ENCODE peak calls at places on chromosomes 12 and 14, in seven cellular contexts. One of them, this sample, is unnamed.

GRCh38 chr12:41190360-41190759 is 2.2 kb downstream of the PDZRN4 start:
- DNase-seq in right lobe of liver: no peak
- DNase-seq in prostate gland: no peak
- DNase-seq in uterus: no peak
- DNase-seq in heart left ventricle: no peak
- DNase-seq in ovary: peak
- DNase-seq in sigmoid colon: peak
- DNase-seq in this sample: no peak

GRCh38 chr12:16605666-16606116 is 271 bp downstream of the LMO3 start:
- DNase-seq in right lobe of liver: no peak
- DNase-seq in prostate gland: no peak
- DNase-seq in heart left ventricle: no peak
- DNase-seq in ovary: no peak
- DNase-seq in sigmoid colon: peak
- DNase-seq in uterus: peak
- DNase-seq in this sample: no peak

GRCh38 chr14:101520621-101521305 is 40.5 kb upstream of the DIO3 start:
- DNase-seq in heart left ventricle: no peak
- DNase-seq in uterus: peak
- DNase-seq in prostate gland: no peak
- DNase-seq in right lobe of liver: no peak
- DNase-seq in sigmoid colon: peak
- DNase-seq in ovary: peak
- DNase-seq in this sample: no peak

GRCh38 chr14:61322799-61323290 is 1.5 kb downstream of the PRKCH start:
- DNase-seq in right lobe of liver: no peak
- DNase-seq in prostate gland: peak
- DNase-seq in ovary: no peak
- DNase-seq in heart left ventricle: no peak
- DNase-seq in uterus: no peak
- DNase-seq in sigmoid colon: no peak
- DNase-seq in this sample: no peak

GRCh38 chr12:81147286-81147919 is 69.5 kb downstream of the ACSS3 start:
- DNase-seq in right lobe of liver: no peak
- DNase-seq in ovary: no peak
- DNase-seq in uterus: no peak
- DNase-seq in heart left ventricle: no peak
- DNase-seq in prostate gland: no peak
- DNase-seq in sigmoid colon: no peak
- DNase-seq in this sample: no peak

GRCh38 chr14:58533417-58533816 is 104.3 kb upstream of the DACT1 start:
- DNase-seq in ovary: no peak
- DNase-seq in prostate gland: no peak
- DNase-seq in heart left ventricle: no peak
- DNase-seq in sigmoid colon: no peak
- DNase-seq in right lobe of liver: no peak
- DNase-seq in uterus: no peak
- DNase-seq in this sample: no peak

GRCh38 chr14:64422006-64422405 is 33.9 kb downstream of the MTHFD1 start:
- DNase-seq in sigmoid colon: no peak
- DNase-seq in heart left ventricle: no peak
- DNase-seq in prostate gland: no peak
- DNase-seq in ovary: no peak
- DNase-seq in right lobe of liver: no peak
- DNase-seq in uterus: no peak
- DNase-seq in this sample: no peak

GRCh38 chr14:88868558-88869159 is 44.2 kb downstream of the TTC8 start:
- DNase-seq in ovary: no peak
- DNase-seq in right lobe of liver: no peak
- DNase-seq in sigmoid colon: no peak
- DNase-seq in heart left ventricle: no peak
- DNase-seq in uterus: no peak
- DNase-seq in prostate gland: peak
- DNase-seq in this sample: no peak

GRCh38 chr14:49641697-49642129 is 6.7 kb upstream of the DNAAF2 start:
- DNase-seq in ovary: no peak
- DNase-seq in heart left ventricle: no peak
- DNase-seq in right lobe of liver: peak
- DNase-seq in uterus: no peak
- DNase-seq in sigmoid colon: no peak
- DNase-seq in prostate gland: peak
- DNase-seq in this sample: no peak

GRCh38 chr12:16600525-16600924 is 5.4 kb downstream of the LMO3 start:
- DNase-seq in uterus: no peak
- DNase-seq in sigmoid colon: no peak
- DNase-seq in prostate gland: no peak
- DNase-seq in right lobe of liver: no peak
- DNase-seq in heart left ventricle: no peak
- DNase-seq in ovary: no peak
- DNase-seq in this sample: no peak

GRCh38 chr12:93950321-93950720 is 198.1 kb upstream of the PLXNC1 start:
- DNase-seq in right lobe of liver: no peak
- DNase-seq in sigmoid colon: no peak
- DNase-seq in ovary: no peak
- DNase-seq in prostate gland: no peak
- DNase-seq in uterus: no peak
- DNase-seq in heart left ventricle: no peak
- DNase-seq in this sample: no peak

GRCh38 chr14:72856530-72857264 is 37.2 kb downstream of the DPF3 start:
- DNase-seq in ovary: no peak
- DNase-seq in uterus: no peak
- DNase-seq in right lobe of liver: no peak
- DNase-seq in heart left ventricle: no peak
- DNase-seq in prostate gland: no peak
- DNase-seq in sigmoid colon: no peak
- DNase-seq in this sample: no peak

GRCh38 chr12:11638271-11638916 is 11.1 kb upstream of the ETV6 start:
- DNase-seq in uterus: no peak
- DNase-seq in prostate gland: no peak
- DNase-seq in heart left ventricle: no peak
- DNase-seq in right lobe of liver: no peak
- DNase-seq in sigmoid colon: no peak
- DNase-seq in ovary: no peak
- DNase-seq in this sample: no peak

GRCh38 chr14:22623047-22623446 is 21.1 kb downstream of the OR6J1 start:
- DNase-seq in sigmoid colon: no peak
- DNase-seq in right lobe of liver: no peak
- DNase-seq in ovary: no peak
- DNase-seq in prostate gland: no peak
- DNase-seq in uterus: no peak
- DNase-seq in heart left ventricle: no peak
- DNase-seq in this sample: no peak

GRCh38 chr14:50233335-50234250 is 2.2 kb upstream of the SOS2 start:
- DNase-seq in ovary: no peak
- DNase-seq in sigmoid colon: no peak
- DNase-seq in prostate gland: peak
- DNase-seq in heart left ventricle: no peak
- DNase-seq in right lobe of liver: no peak
- DNase-seq in uterus: no peak
- DNase-seq in this sample: no peak

GRCh38 chr14:56552615-56553014 is 27.0 kb upstream of the TMEM260 start:
- DNase-seq in sigmoid colon: no peak
- DNase-seq in uterus: no peak
- DNase-seq in ovary: no peak
- DNase-seq in heart left ventricle: no peak
- DNase-seq in prostate gland: no peak
- DNase-seq in right lobe of liver: no peak
- DNase-seq in this sample: no peak

GRCh38 chr12:80162177-80162576 is 62.8 kb downstream of the OTOGL start:
- DNase-seq in prostate gland: no peak
- DNase-seq in heart left ventricle: no peak
- DNase-seq in sigmoid colon: no peak
- DNase-seq in ovary: no peak
- DNase-seq in right lobe of liver: no peak
- DNase-seq in uterus: no peak
- DNase-seq in this sample: no peak

DNA sequence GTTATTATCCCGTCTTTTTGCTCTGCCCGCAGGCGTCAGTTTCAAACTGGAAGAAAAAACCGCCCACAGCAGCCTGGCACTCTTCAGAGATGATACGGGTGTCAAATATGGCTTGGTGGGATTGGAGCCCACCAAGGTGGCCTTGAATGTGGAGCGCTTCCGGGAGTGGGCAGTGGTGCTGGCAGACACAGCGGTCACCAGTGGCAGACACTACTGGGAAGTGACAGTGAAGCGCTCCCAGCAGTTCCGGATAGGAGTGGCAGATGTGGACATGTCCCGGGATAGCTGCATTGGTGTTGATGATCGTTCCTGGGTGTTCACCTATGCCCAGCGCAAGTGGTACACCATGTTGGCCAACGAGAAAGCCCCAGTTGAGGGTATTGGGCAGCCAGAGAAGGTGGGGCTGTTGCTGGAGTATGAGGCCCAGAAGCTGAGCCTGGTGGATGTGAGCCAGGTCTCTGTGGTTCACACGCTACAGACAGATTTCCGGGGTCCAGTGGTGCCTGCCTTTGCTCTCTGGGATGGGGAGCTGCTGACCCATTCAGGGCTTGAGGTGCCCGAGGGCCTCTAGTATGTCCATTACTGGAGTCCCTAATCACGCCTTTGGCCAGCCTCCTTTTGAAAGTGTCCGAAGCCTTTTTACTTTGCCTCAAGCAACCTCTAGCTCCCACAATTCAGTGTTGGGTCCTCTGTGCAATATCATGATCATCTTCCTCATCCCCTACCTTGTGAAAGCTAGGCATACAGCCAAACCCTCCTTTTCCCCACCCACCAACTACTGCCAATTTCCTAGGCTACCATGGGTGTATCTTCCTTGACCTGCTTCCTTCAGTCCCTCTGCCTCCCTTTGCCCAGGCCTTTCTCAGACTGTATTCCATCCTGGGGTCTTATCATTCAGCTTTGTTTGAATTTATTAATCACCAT is 891 bp downstream of the SPRYD4 start:
- DNase-seq in heart left ventricle: no peak
- DNase-seq in right lobe of liver: peak
- DNase-seq in prostate gland: no peak
- DNase-seq in sigmoid colon: peak
- DNase-seq in ovary: peak
- DNase-seq in uterus: no peak
- DNase-seq in this sample: no peak
- TF ChIP-seq POLR2A in heart left ventricle: no peak
- TF ChIP-seq POLR2A in right lobe of liver: peak
- TF ChIP-seq POLR2A in prostate gland: no peak
- TF ChIP-seq POLR2A in sigmoid colon: no peak
- TF ChIP-seq POLR2A in ovary: no peak
- TF ChIP-seq POLR2A in uterus: no peak
- TF ChIP-seq POLR2A in this sample: no peak

DNA sequence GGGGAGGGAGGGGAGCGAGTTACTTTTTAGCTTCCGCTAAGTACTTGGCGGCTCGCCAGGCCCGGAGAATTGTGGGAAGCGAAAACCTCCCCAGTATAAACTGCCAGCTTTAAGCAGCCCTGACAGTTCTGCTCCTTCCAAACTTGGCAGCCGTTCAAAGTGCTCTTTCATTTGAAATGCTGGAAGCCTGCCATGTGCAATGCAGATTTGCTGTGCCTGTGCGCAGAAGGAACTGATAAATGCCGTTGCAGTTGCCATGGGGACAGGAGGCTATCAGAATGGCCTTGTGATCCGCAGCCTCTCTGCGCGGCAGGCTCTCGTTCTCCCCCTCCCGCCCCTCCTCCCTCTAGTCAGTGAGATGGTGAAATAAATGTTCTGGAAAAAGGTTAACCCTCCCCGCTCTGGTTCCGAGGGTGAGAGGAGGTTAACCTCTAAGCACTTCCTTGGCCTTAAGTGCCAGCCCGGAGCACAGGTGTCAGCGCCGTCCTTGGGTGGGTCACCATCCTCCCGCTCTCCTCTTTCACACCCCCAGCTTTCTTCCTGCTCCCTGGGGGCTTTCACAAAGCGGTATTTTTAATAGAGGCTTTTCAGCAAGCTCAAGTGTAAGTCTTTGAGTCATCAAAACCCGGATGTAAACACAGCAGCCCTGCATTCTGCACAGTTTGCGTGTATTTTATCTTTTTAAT is 11.9 kb upstream of the IRF2BPL start:
- DNase-seq in heart left ventricle: peak
- DNase-seq in ovary: peak
- DNase-seq in prostate gland: peak
- DNase-seq in uterus: peak
- DNase-seq in sigmoid colon: peak
- DNase-seq in right lobe of liver: peak
- DNase-seq in this sample: no peak
- TF ChIP-seq POLR2A in heart left ventricle: no peak
- TF ChIP-seq POLR2A in ovary: no peak
- TF ChIP-seq POLR2A in prostate gland: no peak
- TF ChIP-seq POLR2A in uterus: no peak
- TF ChIP-seq POLR2A in sigmoid colon: no peak
- TF ChIP-seq POLR2A in right lobe of liver: no peak
- TF ChIP-seq POLR2A in this sample: peak

DNA sequence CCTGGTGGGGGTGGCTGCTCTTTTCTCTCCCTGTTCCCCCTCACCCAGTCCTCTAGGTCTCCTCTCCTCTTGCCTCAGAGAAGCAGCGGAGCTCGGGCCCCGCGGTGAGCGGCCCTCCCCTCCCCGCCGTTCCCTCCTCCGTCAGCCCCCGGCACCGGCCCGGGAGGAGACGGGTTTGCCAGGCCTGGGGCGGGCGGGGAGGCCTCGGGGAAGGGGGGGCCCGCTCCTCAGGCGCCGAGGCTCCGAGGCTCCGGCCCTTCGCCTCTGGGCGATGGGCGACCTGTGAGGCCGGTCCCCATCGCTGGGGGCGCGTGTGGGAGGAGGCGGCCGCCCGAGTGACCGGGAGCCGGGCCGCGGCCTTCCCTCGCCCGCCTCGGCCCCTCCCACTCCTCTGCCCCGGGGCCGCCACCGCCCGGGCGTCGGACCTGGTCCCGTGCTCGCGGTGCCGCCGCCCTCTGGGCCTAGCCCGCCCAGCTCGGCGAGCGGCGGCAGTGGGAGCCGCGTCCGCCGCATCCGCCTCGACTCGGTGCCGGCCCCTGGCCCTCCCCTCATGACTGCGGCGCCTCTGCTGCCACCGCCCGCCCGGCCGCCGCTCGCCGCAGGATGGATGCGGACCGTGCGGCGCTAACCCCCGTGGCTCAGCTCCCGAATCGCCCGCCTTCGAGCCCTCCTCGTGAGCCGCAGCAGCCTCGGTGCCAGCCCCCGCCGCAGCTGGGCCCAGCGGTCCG is 458 bp downstream of the WNK1 start:
- DNase-seq in uterus: no peak
- DNase-seq in heart left ventricle: peak
- DNase-seq in ovary: peak
- DNase-seq in prostate gland: peak
- DNase-seq in sigmoid colon: no peak
- DNase-seq in right lobe of liver: peak
- DNase-seq in this sample: no peak
- TF ChIP-seq POLR2A in uterus: no peak
- TF ChIP-seq POLR2A in heart left ventricle: no peak
- TF ChIP-seq POLR2A in ovary: no peak
- TF ChIP-seq POLR2A in prostate gland: peak
- TF ChIP-seq POLR2A in sigmoid colon: no peak
- TF ChIP-seq POLR2A in right lobe of liver: peak
- TF ChIP-seq POLR2A in this sample: no peak

DNA sequence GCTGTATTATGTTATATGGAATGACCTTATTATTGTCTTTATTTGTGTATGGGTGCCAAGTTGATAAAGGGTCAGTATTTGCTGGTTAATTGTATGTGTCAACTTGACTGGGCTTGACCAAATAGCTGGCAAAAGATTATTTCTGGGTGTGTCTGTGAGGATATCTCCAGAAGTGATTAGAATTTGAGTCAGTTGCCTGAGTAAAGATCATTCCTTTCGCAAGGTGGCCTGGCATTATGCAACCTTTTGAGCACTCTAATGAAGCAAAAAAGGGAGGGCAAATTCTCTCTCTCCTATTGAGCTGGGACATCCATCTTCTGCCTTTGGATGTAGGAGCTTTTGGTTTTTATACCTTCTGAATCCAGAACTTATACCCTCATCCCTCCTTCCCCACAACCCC is 82.3 kb downstream of the ATXN7L3B start:
- DNase-seq in heart left ventricle: no peak
- DNase-seq in right lobe of liver: no peak
- DNase-seq in uterus: no peak
- DNase-seq in prostate gland: no peak
- DNase-seq in sigmoid colon: no peak
- DNase-seq in ovary: no peak
- DNase-seq in this sample: no peak
- TF ChIP-seq POLR2A in heart left ventricle: no peak
- TF ChIP-seq POLR2A in right lobe of liver: no peak
- TF ChIP-seq POLR2A in uterus: no peak
- TF ChIP-seq POLR2A in prostate gland: no peak
- TF ChIP-seq POLR2A in sigmoid colon: no peak
- TF ChIP-seq POLR2A in ovary: no peak
- TF ChIP-seq POLR2A in this sample: no peak

This sample was measured in H54.